ENCODE peak calls at places on chromosome 16, in seven cellular contexts. M is AG09309; L is CD8-positive, alpha-beta T cell; V is epithelial cell of esophagus; Y is mammary epithelial cell; N is colonic mucosa; S is nephron progenitor cell. O is an unnamed sample.

GRCh38 chr16:50568187-50568830 is 20.1 kb downstream of the NKD1 start:
- DNase-seq in V (no peak), L (no peak), N (no peak), Y (no peak), S (peak; percentile 57), M (no peak), O (peak; percentile 56)

GRCh38 chr16:89380681-89381080 is 109.7 kb downstream of the ANKRD11 start:
- DNase-seq in V (no peak), N (no peak), S (no peak), M (no peak), L (no peak), Y (no peak), O (no peak)

GRCh38 chr16:12016166-12016947 is 39.8 kb downstream of the SNX29 start:
- DNase-seq in N (no peak), V (peak; percentile 30), M (no peak), S (no peak), L (no peak), Y (peak; percentile 40), O (no peak)

GRCh38 chr16:3131755-3132377 is 3.0 kb upstream of the ZNF213 start:
- DNase-seq in M (no peak), Y (no peak), L (peak; percentile 39), N (peak; percentile 44), S (peak; percentile 66), V (peak; percentile 59), O (no peak)

GRCh38 chr16:50323335-50324011 is 45.3 kb downstream of the BRD7 start:
- DNase-seq in N (no peak), V (peak; percentile 47), M (no peak), L (no peak), Y (no peak), S (no peak), O (no peak)

GRCh38 chr16:22291860-22292692 is 5.1 kb upstream of the POLR3E start:
- DNase-seq in M (no peak), L (no peak), Y (no peak), V (no peak), N (no peak), S (no peak), O (no peak)

GRCh38 chr16:23368469-23368868 is 66.4 kb downstream of the SCNN1B start:
- DNase-seq in S (no peak), M (no peak), Y (peak; percentile 73), V (peak; percentile 76), N (no peak), L (no peak), O (no peak)

GRCh38 chr16:55439101-55439690 is 39.8 kb upstream of the MMP2 start:
- DNase-seq in N (no peak), Y (peak; percentile 65), V (peak; percentile 48), M (peak; percentile 35), S (no peak), L (no peak), O (no peak)

GRCh38 chr16:55756963-55757362 is 75.9 kb downstream of the CES1 start:
- DNase-seq in M (no peak), Y (no peak), S (no peak), L (no peak), V (no peak), N (no peak), O (no peak)

GRCh38 chr16:8716592-8716991 is 42.2 kb downstream of the ABAT start:
- DNase-seq in L (no peak), S (no peak), M (peak; percentile 2), N (no peak), Y (peak; percentile 97), V (peak; percentile 97), O (no peak)

GRCh38 chr16:8377864-8378263 is 212.4 kb downstream of the TMEM114 start:
- DNase-seq in L (no peak), V (no peak), N (no peak), S (no peak), M (no peak), Y (no peak), O (no peak)

GRCh38 chr16:21226749-21227148 is 6.8 kb upstream of the ANKS4B start:
- DNase-seq in V (no peak), M (no peak), Y (no peak), N (no peak), L (no peak), S (no peak), O (no peak)

GRCh38 chr16:86555763-86556130 is 712 bp upstream of the MTHFSD start:
- DNase-seq in S (no peak), L (no peak), V (no peak), M (no peak), Y (no peak), N (no peak), O (no peak)

GRCh38 chr16:86556576-86556975 is 1.5 kb upstream of the MTHFSD start:
- DNase-seq in L (no peak), S (no peak), Y (no peak), V (no peak), M (no peak), N (no peak), O (no peak)

GRCh38 chr16:86559802-86560305 is 4.8 kb upstream of the MTHFSD start:
- DNase-seq in L (no peak), Y (no peak), N (no peak), M (no peak), S (no peak), V (no peak), O (no peak)

GRCh38 chr16:86557587-86557986 is 2.6 kb upstream of the MTHFSD start:
- DNase-seq in Y (no peak), N (no peak), M (no peak), V (no peak), L (no peak), S (no peak), O (no peak)

DNA sequence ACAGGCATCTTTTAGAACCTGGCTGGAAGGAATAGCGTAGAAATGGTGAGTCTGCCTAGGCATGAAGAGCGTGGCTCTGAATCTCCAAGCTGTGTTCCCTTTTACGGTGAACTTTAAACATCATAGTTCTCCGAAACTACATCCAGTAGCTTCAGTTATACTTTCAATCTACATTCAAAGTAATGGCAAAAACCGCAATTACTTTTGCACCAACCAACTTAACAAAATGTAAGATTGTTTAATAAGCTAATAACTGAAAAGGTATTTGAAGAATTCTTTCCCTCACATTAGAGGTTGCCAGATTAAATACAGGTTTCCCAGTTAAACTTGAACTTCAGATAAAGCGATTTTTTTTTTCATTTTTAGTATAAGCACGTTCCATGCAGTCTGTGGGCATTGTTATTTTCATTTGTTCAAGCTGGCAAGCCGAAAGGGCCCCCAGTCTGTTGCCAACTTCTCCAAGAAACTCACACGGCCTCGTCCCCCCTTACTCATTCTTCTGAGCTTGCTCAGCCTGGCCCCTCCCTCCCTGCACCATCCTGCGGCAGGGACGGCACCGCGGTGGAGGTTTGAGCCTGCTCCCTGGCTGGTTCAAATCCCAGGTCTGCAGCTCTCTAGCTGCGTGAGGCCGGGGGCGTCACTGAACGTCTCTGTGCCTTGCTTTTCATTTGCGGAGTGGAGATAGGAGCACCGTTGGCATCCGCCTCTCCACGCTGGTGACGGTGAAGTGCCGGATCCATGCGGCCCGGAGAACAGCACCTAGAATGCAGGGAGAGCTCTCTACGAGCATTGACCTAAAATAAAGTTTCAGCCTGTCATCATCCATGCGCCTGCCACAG is 3.5 kb upstream of the MTHFSD start:
- DNase-seq in N (no peak), V (no peak), S (no peak), L (no peak), M (no peak), Y (no peak), O (no peak)
- TF ChIP-seq CTCF in N (no peak), V (no peak), S (no peak), L (no peak), M (no peak), Y (no peak), O (no peak)

GRCh38 chr16:57945740-57946138 is 25.2 kb downstream of the CNGB1 start:
- DNase-seq in L (no peak), S (no peak), N (no peak), Y (no peak), M (no peak), V (peak; percentile 54), O (no peak)
- TF ChIP-seq CTCF in L (no peak), S (no peak), N (no peak), Y (no peak), M (no peak), V (peak; percentile 32), O (no peak)

GRCh38 chr16:71461686-71462648 is at the start of gene ZNF23:
- DNase-seq in V (peak; percentile 76), M (no peak), N (peak; percentile 86), S (peak; percentile 86), L (peak; percentile 80), Y (peak; percentile 70), O (peak; percentile 96)
- TF ChIP-seq CTCF in V (peak; percentile 17), M (no peak), N (no peak), S (no peak), L (peak; percentile 29), Y (no peak), O (no peak)

DNA sequence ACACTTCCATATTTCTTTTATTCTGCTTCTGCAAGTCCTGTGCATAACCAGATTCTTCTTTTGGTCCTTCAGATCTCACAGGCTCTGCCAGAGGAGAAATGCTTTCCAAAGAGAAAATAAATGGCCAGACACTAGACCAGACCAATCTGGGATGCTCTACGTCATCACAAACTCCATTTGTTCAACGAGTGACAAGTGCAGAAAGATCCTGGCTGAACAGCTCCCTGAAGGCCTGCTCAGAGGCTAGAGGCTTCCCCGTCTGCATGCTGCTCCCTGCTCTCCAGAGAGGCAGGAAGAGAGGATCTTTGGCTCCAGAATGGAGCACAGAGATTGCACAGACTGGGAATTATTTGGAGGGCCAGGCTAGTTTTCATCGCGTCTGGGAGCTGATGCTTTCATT is 232.7 kb downstream of the MAF start:
- DNase-seq in N (no peak), M (no peak), S (no peak), L (no peak), Y (no peak), V (no peak), O (no peak)
- TF ChIP-seq CTCF in N (no peak), M (no peak), S (no peak), L (no peak), Y (no peak), V (no peak), O (no peak)

GRCh38 chr16:4425378-4426020 is at the start of gene DNAJA3:
- DNase-seq in Y (peak; percentile 92), M (peak; percentile 89), N (peak; percentile 92), V (peak; percentile 97), L (peak; percentile 92), S (peak; percentile 96), O (peak; percentile 98)

GRCh38 chr16:4426722-4427372 is 1.2 kb downstream of the DNAJA3 start:
- DNase-seq in M (no peak), L (no peak), S (no peak), N (no peak), Y (no peak), V (no peak), O (no peak)

GRCh38 chr16:4431023-4431422 is 5.4 kb downstream of the DNAJA3 start:
- DNase-seq in M (no peak), L (no peak), V (no peak), N (no peak), S (no peak), Y (no peak), O (no peak)

GRCh38 chr16:4428500-4428899 is 2.8 kb downstream of the DNAJA3 start:
- DNase-seq in Y (peak; percentile 92), N (no peak), V (peak; percentile 81), L (no peak), S (no peak), M (no peak), O (no peak)

DNA sequence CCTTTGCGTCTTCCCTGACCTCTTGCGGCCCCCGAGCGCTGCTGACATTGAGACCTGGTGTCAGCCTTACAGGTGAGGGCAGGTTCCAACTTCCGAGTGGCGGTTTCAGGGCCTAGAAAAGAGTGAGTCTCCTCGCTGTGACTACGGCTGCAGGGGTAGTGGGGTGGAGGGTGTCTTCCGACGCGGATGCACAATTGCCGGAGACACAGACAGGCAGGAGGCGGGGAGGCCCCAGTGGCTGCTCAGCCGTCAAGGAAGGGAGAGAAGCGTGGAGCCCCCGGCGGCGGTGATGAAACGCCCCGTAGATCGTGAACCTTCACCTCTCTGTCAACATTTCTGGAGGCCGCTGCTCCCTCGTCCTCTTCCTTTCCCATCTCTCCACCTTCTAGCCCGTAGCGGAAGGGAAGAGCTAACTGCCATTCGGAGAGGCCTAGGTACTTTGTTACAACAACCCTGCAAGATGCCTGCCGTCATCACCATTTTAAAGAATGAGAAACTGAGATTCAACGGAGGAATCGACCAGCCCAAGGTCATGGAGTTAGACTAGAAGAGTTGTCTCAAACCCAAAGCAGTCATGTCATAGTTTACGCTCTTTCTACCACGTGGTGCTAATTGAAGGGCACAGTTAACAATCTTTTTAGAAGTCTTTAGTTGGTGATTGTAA is 485 bp downstream of the DNAJA3 start:
- DNase-seq in M (no peak), L (no peak), V (no peak), Y (no peak), S (peak; percentile 51), N (peak; percentile 54), O (no peak)
- TF ChIP-seq CTCF in M (no peak), L (no peak), V (no peak), Y (no peak), S (no peak), N (no peak), O (no peak)